ENCODE peak calls at places on chromosomes 3 and 15, in six cellular contexts. O is colonic mucosa, A is kidney, F is mucosa of descending colon, K is psoas muscle, R is breast epithelium. P is an unnamed sample.
A peak's percentile ranks its signal among the peaks of the same experiment; 100 is the strongest.

GRCh38 chr3:38538773-38539353 is 42.7 kb downstream of the EXOG start:
- DNase-seq in O (no peak), A (no peak), F (no peak), K (no peak), R (no peak), P (peak; percentile 11)

GRCh38 chr3:57147071-57147470 is 18.1 kb downstream of the IL17RD start:
- DNase-seq in O (no peak), A (no peak), F (no peak), K (no peak), R (no peak), P (no peak)

GRCh38 chr3:129040579-129041300 is 19.8 kb upstream of the GP9 start:
- DNase-seq in O (no peak), A (no peak), F (peak; percentile 13), K (no peak), R (no peak), P (no peak)

GRCh38 chr3:186841637-186842036 is 873 bp upstream of the ADIPOQ start:
- DNase-seq in O (no peak), A (no peak), F (no peak), K (no peak), R (no peak), P (no peak)

GRCh38 chr3:82163907-82164520 is 402.6 kb upstream of the GBE1 start:
- DNase-seq in O (no peak), A (no peak), F (no peak), K (no peak), R (no peak), P (peak; percentile 27)

GRCh38 chr15:68818088-68818670 is 2.5 kb downstream of the ANP32A start:
- DNase-seq in O (peak; percentile 62), A (peak; percentile 91), F (peak; percentile 82), K (peak; percentile 73), R (peak; percentile 66), P (peak; percentile 76)

GRCh38 chr3:11739712-11740111 is 96.0 kb upstream of the VGLL4 start:
- DNase-seq in O (no peak), A (no peak), F (no peak), K (no peak), R (no peak), P (peak; percentile 37)

GRCh38 chr15:41928100-41928499 is 34.2 kb upstream of the SPTBN5 start:
- DNase-seq in O (no peak), A (no peak), F (no peak), K (no peak), R (no peak), P (no peak)

GRCh38 chr15:69303337-69304175 is 4.8 kb downstream of the PAQR5 start:
- DNase-seq in O (no peak), A (peak; percentile 37), F (no peak), K (no peak), R (no peak), P (peak; percentile 34)

GRCh38 chr3:24502690-24503089 is 8.0 kb upstream of the THRB start:
- DNase-seq in O (no peak), A (no peak), F (no peak), K (no peak), R (no peak), P (peak; percentile 57)

GRCh38 chr3:12522721-12523120 is 22.6 kb downstream of the MKRN2OS start:
- DNase-seq in O (no peak), A (no peak), F (no peak), K (peak; percentile 24), R (no peak), P (no peak)

GRCh38 chr3:15099364-15100098 is 583 bp upstream of the RBSN start:
- DNase-seq in O (no peak), A (no peak), F (no peak), K (no peak), R (no peak), P (no peak)

GRCh38 chr15:92625297-92625980 is 30.1 kb downstream of the FAM174B start:
- DNase-seq in O (no peak), A (no peak), F (no peak), K (no peak), R (no peak), P (peak; percentile 54)

GRCh38 chr3:194268659-194269487 is 82.3 kb downstream of the CPN2 start:
- DNase-seq in O (no peak), A (no peak), F (no peak), K (no peak), R (peak; percentile 7), P (no peak)

GRCh38 chr15:100129677-100130076 is 212.1 kb downstream of the ADAMTS17 start:
- DNase-seq in O (no peak), A (no peak), F (no peak), K (no peak), R (no peak), P (no peak)

GRCh38 chr3:85783331-85783730 is 824.5 kb downstream of the CADM2 start:
- DNase-seq in O (no peak), A (no peak), F (no peak), K (no peak), R (no peak), P (no peak)

GRCh38 chr15:65211157-65211982 is at the start of gene CILP:
- DNase-seq in O (peak; percentile 25), A (peak; percentile 90), F (peak; percentile 47), K (peak; percentile 66), R (no peak), P (peak; percentile 22)

GRCh38 chr15:49693491-49693890 is 72.6 kb downstream of the DTWD1 start:
- DNase-seq in O (no peak), A (no peak), F (no peak), K (no peak), R (no peak), P (peak; percentile 72)

GRCh38 chr3:94234177-94234788 is 171.4 kb downstream of the NSUN3 start:
- DNase-seq in O (peak; percentile 21), A (no peak), F (no peak), K (no peak), R (no peak), P (peak; percentile 54)

GRCh38 chr3:37531071-37531720 is 330.5 kb upstream of the CTDSPL start:
- DNase-seq in O (no peak), A (no peak), F (no peak), K (no peak), R (no peak), P (no peak)

GRCh38 chr3:197029511-197030167 is at the start of gene MELTF:
- DNase-seq in O (peak; percentile 73), A (no peak), F (peak; percentile 80), K (peak; percentile 67), R (no peak), P (peak; percentile 50)

GRCh38 chr15:62208884-62209283 is 43.8 kb upstream of the C2CD4B start:
- DNase-seq in O (no peak), A (no peak), F (no peak), K (no peak), R (no peak), P (no peak)
- H3K4me3 ChIP-seq in O (no peak overlapping the region), A (no peak overlapping the region), F (no peak overlapping the region), K (no peak overlapping the region), R (no peak overlapping the region), P (no peak overlapping the region)

DNA sequence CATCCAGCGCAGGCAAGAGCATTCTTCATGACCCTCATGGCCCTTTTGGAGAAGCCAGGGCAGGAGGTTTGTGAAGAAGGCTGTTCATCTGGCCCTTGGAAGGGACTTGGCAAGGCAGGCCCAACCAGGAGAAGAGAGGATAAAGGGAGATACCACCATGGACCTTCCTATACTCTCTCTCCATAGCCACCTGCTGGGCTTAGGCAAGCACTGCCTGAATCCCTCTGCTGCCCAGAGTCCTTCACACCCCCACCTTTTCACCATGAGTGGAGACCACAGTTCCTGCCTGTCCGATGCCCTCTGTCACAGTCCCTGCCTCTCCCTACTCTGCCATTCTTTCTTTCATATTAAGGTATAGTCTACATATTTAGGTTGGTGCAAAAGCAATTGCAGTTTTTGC is 10.6 kb upstream of the SFMBT1 start:
- DNase-seq in O (no peak), A (no peak), F (no peak), K (no peak), R (no peak), P (no peak)
- TF ChIP-seq CTCF in O (no peak), A (peak; percentile 14), F (no peak), K (peak; percentile 13), R (no peak), P (peak; percentile 38)

DNA sequence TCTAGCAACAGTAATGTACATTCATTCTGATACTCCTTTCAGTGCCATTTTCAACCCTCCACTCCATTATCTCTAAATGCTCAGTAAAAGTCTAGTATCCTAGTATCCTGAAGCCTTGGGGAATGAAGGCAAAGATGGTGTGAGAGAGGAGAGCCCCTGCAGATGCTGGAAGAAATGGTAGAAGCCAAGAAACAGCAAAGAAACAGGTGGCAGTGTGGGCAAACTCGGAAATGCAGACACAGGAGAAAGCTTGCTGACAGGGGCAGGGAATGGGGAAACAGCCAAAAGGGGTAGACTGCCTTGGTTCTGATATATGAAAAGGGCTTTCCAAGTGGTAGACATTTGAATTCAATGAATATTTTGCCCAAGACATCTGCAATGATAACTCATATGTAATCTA is 34.2 kb upstream of the CASR start:
- DNase-seq in O (no peak), A (no peak), F (no peak), K (no peak), R (no peak), P (no peak)
- H3K4me3 ChIP-seq in O (no peak overlapping the region), A (no peak overlapping the region), F (no peak overlapping the region), K (no peak overlapping the region), R (no peak overlapping the region), P (no peak overlapping the region)

DNA sequence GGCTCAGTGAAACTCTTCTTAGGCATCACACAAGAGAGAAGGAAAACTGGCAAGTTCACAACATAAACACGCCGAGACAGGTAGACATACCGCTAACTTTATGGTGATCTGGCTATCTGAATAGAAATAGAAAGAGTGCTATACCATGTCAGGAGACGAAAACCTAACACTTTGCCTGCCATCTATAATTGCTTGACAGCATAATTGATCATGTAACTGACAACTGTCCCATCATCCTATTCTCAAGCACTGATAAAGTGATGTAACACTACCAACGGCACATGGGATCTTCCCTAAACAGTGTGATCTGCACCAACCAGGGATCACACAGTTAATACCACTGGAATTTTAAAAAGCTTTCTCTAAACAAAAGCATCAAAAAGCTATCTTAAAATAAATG is 270.9 kb upstream of the NSMCE3 start:
- DNase-seq in O (no peak), A (no peak), F (no peak), K (no peak), R (no peak), P (no peak)
- TF ChIP-seq CTCF in O (no peak), A (no peak), F (no peak), K (no peak), R (no peak), P (no peak)

DNA sequence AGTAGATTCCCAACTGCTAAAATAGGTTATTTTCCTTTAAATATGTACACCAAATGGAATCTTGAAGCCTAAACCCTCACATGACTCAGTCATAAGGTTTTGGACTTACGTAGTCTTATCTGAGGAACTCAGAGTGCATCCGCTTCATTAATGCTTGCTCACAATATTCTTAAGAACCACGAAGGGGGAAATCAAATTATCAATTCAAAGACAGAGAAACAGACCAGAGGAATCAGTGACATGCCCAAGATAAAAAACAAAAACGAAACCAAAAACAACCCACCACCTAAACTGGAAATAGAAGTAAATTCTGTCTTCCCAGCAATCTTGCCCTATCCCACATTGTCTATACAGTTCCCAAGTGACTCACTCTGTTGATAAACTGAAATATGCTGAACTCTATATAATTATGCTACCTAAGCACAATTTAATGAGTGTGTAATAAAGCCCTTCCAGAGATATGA is 135.4 kb upstream of the CBLB start:
- DNase-seq in O (no peak), A (no peak), F (no peak), K (no peak), R (no peak), P (peak; percentile 23)
- H3K4me3 ChIP-seq in O (no peak overlapping the region), A (peak overlapping the region; percentile 14), F (no peak overlapping the region), K (peak overlapping the region; percentile 27), R (peak overlapping the region; percentile 10), P (no peak overlapping the region)

GRCh38 chr3:168088106-168088722 is 7.5 kb downstream of the GOLIM4 start:
- DNase-seq in O (peak; percentile 61), A (no peak), F (no peak), K (no peak), R (no peak), P (peak; percentile 21)
- TF ChIP-seq CTCF in O (peak; percentile 25), A (peak; percentile 5), F (peak; percentile 24), K (no peak), R (no peak), P (peak; percentile 42)